ENCODE peak calls at places on chromosomes 6 and 20, in four cellular contexts. One of them, this sample, is unnamed.

GRCh38 chr6:108260126-108260808 is 573 bp downstream of the SNX3 start:
- DNase-seq in AML-193: peak; percentile 45
- DNase-seq in nephron progenitor cell: peak; percentile 18
- DNase-seq in effector memory CD8-positive, alpha-beta T cell: peak; percentile 12
- DNase-seq in this sample: peak; percentile 61

GRCh38 chr6:107060704-107061103 is 32.7 kb downstream of the MTRES1 start:
- DNase-seq in nephron progenitor cell: no peak
- DNase-seq in effector memory CD8-positive, alpha-beta T cell: no peak
- DNase-seq in AML-193: no peak
- DNase-seq in this sample: no peak

GRCh38 chr20:33773412-33774089 is 37.6 kb upstream of the CHMP4B start:
- DNase-seq in effector memory CD8-positive, alpha-beta T cell: no peak
- DNase-seq in nephron progenitor cell: no peak
- DNase-seq in AML-193: no peak
- DNase-seq in this sample: no peak

GRCh38 chr20:33796263-33796906 is 14.8 kb upstream of the CHMP4B start:
- DNase-seq in effector memory CD8-positive, alpha-beta T cell: no peak
- DNase-seq in AML-193: no peak
- DNase-seq in nephron progenitor cell: no peak
- DNase-seq in this sample: no peak

GRCh38 chr6:81758221-81758620 is 5.7 kb upstream of the TENT5A start:
- DNase-seq in nephron progenitor cell: no peak
- DNase-seq in effector memory CD8-positive, alpha-beta T cell: no peak
- DNase-seq in AML-193: peak; percentile 85
- DNase-seq in this sample: no peak

GRCh38 chr20:5041433-5041832 is 40.1 kb upstream of the SLC23A2 start:
- DNase-seq in AML-193: no peak
- DNase-seq in nephron progenitor cell: no peak
- DNase-seq in effector memory CD8-positive, alpha-beta T cell: no peak
- DNase-seq in this sample: no peak

GRCh38 chr6:11094411-11094851 is 797 bp downstream of the SMIM13 start:
- DNase-seq in nephron progenitor cell: peak; percentile 35
- DNase-seq in AML-193: peak; percentile 60
- DNase-seq in effector memory CD8-positive, alpha-beta T cell: peak; percentile 51
- DNase-seq in this sample: peak; percentile 51

GRCh38 chr20:34093895-34094294 is 18.1 kb downstream of the EIF2S2 start:
- DNase-seq in AML-193: no peak
- DNase-seq in nephron progenitor cell: no peak
- DNase-seq in effector memory CD8-positive, alpha-beta T cell: no peak
- DNase-seq in this sample: no peak

GRCh38 chr6:42300701-42301100 is 83.0 kb upstream of the MRPS10 start:
- DNase-seq in effector memory CD8-positive, alpha-beta T cell: no peak
- DNase-seq in AML-193: no peak
- DNase-seq in nephron progenitor cell: no peak
- DNase-seq in this sample: no peak

GRCh38 chr6:109768485-109768884 is 77.4 kb downstream of the FIG4 start:
- DNase-seq in nephron progenitor cell: no peak
- DNase-seq in effector memory CD8-positive, alpha-beta T cell: no peak
- DNase-seq in AML-193: no peak
- DNase-seq in this sample: no peak

GRCh38 chr6:13924146-13924948 is 405 bp upstream of the RNF182 start:
- DNase-seq in AML-193: no peak
- DNase-seq in nephron progenitor cell: peak; percentile 85
- DNase-seq in effector memory CD8-positive, alpha-beta T cell: peak; percentile 25
- DNase-seq in this sample: peak; percentile 78

GRCh38 chr6:38482466-38482865 is 157.3 kb downstream of the BTBD9 start:
- DNase-seq in effector memory CD8-positive, alpha-beta T cell: no peak
- DNase-seq in nephron progenitor cell: no peak
- DNase-seq in AML-193: no peak
- DNase-seq in this sample: no peak

This sample was measured in cardiac muscle cell.